ENCODE peak calls at places on chromosomes 6 and 20, in six cellular contexts. One of them, this sample, is unnamed.
A peak's percentile ranks its signal among the peaks of the same experiment; 100 is the strongest.

GRCh38 chr20:51129201-51129671 is 106.3 kb upstream of the KCNG1 start:
- DNase-seq in B cell: no peak
- DNase-seq in ascending aorta: peak; percentile 33
- DNase-seq in cardiac fibroblast: no peak
- DNase-seq in AG04449: no peak
- DNase-seq in neural crest cell: no peak
- DNase-seq in this sample: no peak

GRCh38 chr6:56661298-56661697 is 18.6 kb upstream of the DST start:
- DNase-seq in cardiac fibroblast: no peak
- DNase-seq in neural crest cell: no peak
- DNase-seq in ascending aorta: no peak
- DNase-seq in B cell: no peak
- DNase-seq in AG04449: no peak
- DNase-seq in this sample: no peak

GRCh38 chr6:15048367-15048766 is 197.5 kb upstream of the JARID2 start:
- DNase-seq in AG04449: no peak
- DNase-seq in cardiac fibroblast: no peak
- DNase-seq in neural crest cell: no peak
- DNase-seq in ascending aorta: no peak
- DNase-seq in B cell: no peak
- DNase-seq in this sample: no peak

GRCh38 chr6:151119823-151120524 is 119.8 kb upstream of the AKAP12 start:
- DNase-seq in B cell: no peak
- DNase-seq in cardiac fibroblast: no peak
- DNase-seq in ascending aorta: no peak
- DNase-seq in neural crest cell: no peak
- DNase-seq in AG04449: no peak
- DNase-seq in this sample: no peak

GRCh38 chr20:38123021-38123587 is 42.0 kb downstream of the TGM2 start:
- DNase-seq in cardiac fibroblast: peak; percentile 54
- DNase-seq in neural crest cell: no peak
- DNase-seq in B cell: no peak
- DNase-seq in AG04449: no peak
- DNase-seq in ascending aorta: peak; percentile 66
- DNase-seq in this sample: peak; percentile 53

GRCh38 chr6:9593566-9593965 is 821.3 kb downstream of the TFAP2A start:
- DNase-seq in neural crest cell: no peak
- DNase-seq in B cell: no peak
- DNase-seq in ascending aorta: no peak
- DNase-seq in cardiac fibroblast: no peak
- DNase-seq in AG04449: no peak
- DNase-seq in this sample: peak; percentile 9

GRCh38 chr6:166640342-166641043 is 13.4 kb upstream of the RPS6KA2 start:
- DNase-seq in neural crest cell: no peak
- DNase-seq in ascending aorta: no peak
- DNase-seq in cardiac fibroblast: peak; percentile 17
- DNase-seq in B cell: no peak
- DNase-seq in AG04449: no peak
- DNase-seq in this sample: no peak

GRCh38 chr6:30101423-30101938 is 11.4 kb downstream of the TRIM31 start:
- DNase-seq in AG04449: no peak
- DNase-seq in neural crest cell: no peak
- DNase-seq in ascending aorta: no peak
- DNase-seq in cardiac fibroblast: peak; percentile 7
- DNase-seq in B cell: no peak
- DNase-seq in this sample: no peak

GRCh38 chr20:34907616-34908469 is 31.4 kb downstream of the ACSS2 start:
- DNase-seq in ascending aorta: peak; percentile 79
- DNase-seq in neural crest cell: no peak
- DNase-seq in B cell: no peak
- DNase-seq in cardiac fibroblast: peak; percentile 74
- DNase-seq in AG04449: peak; percentile 60
- DNase-seq in this sample: peak; percentile 91

GRCh38 chr20:17956099-17956685 is 12.4 kb downstream of the SNX5 start:
- DNase-seq in AG04449: no peak
- DNase-seq in ascending aorta: no peak
- DNase-seq in B cell: no peak
- DNase-seq in cardiac fibroblast: no peak
- DNase-seq in neural crest cell: no peak
- DNase-seq in this sample: no peak

GRCh38 chr6:24460966-24461365 is 28.4 kb downstream of the GPLD1 start:
- DNase-seq in AG04449: no peak
- DNase-seq in neural crest cell: no peak
- DNase-seq in B cell: no peak
- DNase-seq in cardiac fibroblast: no peak
- DNase-seq in ascending aorta: no peak
- DNase-seq in this sample: no peak

DNA sequence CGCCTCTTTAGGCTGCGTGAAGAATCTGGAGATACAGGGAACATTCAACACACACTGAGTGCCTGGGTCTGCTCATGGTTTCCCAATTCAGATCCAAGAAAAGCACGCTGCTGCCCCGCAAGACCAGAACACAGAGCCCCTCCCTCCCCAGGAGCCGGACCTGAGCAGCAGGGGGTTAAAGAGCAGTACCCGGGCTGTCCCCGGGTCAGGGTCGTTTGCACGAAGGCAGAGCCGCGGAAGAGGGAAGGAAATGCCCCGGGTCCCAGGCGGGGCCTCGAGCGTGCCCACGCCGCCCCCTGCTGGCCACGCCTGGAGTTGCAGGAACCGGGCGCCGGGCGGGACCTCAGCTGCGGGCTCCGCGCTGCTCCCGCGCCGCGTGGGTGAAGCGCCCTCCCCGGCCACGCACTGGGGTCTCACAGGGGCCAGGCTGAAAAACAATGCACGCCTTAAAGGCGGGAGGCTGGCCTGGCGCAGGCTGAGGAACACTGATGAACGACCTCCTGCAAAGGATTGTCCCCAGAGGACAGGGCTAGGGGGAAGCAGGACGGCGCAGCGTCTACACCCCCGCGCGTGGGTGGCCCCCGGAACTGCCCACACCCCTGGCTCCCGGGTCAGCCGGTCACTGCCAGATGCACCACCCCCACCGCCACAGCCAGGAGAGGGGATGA is 48.9 kb downstream of the ANKRD60 start:
- DNase-seq in neural crest cell: peak; percentile 80
- DNase-seq in B cell: peak; percentile 55
- DNase-seq in AG04449: no peak
- DNase-seq in ascending aorta: peak; percentile 74
- DNase-seq in cardiac fibroblast: peak; percentile 33
- DNase-seq in this sample: no peak
- TF ChIP-seq CTCF in neural crest cell: peak; percentile 98
- TF ChIP-seq CTCF in B cell: peak; percentile 100
- TF ChIP-seq CTCF in AG04449: peak; percentile 92
- TF ChIP-seq CTCF in ascending aorta: peak; percentile 100
- TF ChIP-seq CTCF in cardiac fibroblast: peak; percentile 69
- TF ChIP-seq CTCF in this sample: peak; percentile 100

DNA sequence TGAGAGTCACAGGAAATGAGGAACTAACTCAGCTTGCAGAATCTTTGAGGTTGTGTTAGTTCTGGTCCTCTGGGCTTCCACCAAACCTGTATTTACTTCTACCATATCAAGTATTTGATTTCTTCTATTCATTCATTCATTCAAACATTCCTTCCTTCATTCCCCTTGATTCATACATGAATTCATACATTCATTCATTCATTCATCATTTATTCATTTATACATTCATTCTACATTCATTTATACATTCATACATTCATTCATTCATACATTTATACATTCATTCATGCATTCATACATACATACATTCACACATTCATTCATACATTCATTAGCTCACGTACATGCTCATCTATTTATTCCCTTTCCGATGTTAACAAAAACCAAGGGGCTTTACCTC is 120.3 kb downstream of the BMP7 start:
- DNase-seq in neural crest cell: no peak
- DNase-seq in cardiac fibroblast: no peak
- DNase-seq in B cell: no peak
- DNase-seq in AG04449: no peak
- DNase-seq in ascending aorta: no peak
- DNase-seq in this sample: no peak
- TF ChIP-seq CTCF in neural crest cell: no peak
- TF ChIP-seq CTCF in cardiac fibroblast: no peak
- TF ChIP-seq CTCF in B cell: no peak
- TF ChIP-seq CTCF in AG04449: no peak
- TF ChIP-seq CTCF in ascending aorta: no peak
- TF ChIP-seq CTCF in this sample: no peak

GRCh38 chr6:42563697-42564495 is at the start of gene UBR2:
- DNase-seq in AG04449: peak; percentile 88
- DNase-seq in ascending aorta: peak; percentile 99
- DNase-seq in B cell: peak; percentile 96
- DNase-seq in neural crest cell: peak; percentile 95
- DNase-seq in cardiac fibroblast: peak; percentile 99
- DNase-seq in this sample: peak; percentile 99
- TF ChIP-seq CTCF in AG04449: peak; percentile 11
- TF ChIP-seq CTCF in ascending aorta: no peak
- TF ChIP-seq CTCF in B cell: peak; percentile 41
- TF ChIP-seq CTCF in neural crest cell: peak; percentile 73
- TF ChIP-seq CTCF in cardiac fibroblast: peak; percentile 19
- TF ChIP-seq CTCF in this sample: peak; percentile 71

DNA sequence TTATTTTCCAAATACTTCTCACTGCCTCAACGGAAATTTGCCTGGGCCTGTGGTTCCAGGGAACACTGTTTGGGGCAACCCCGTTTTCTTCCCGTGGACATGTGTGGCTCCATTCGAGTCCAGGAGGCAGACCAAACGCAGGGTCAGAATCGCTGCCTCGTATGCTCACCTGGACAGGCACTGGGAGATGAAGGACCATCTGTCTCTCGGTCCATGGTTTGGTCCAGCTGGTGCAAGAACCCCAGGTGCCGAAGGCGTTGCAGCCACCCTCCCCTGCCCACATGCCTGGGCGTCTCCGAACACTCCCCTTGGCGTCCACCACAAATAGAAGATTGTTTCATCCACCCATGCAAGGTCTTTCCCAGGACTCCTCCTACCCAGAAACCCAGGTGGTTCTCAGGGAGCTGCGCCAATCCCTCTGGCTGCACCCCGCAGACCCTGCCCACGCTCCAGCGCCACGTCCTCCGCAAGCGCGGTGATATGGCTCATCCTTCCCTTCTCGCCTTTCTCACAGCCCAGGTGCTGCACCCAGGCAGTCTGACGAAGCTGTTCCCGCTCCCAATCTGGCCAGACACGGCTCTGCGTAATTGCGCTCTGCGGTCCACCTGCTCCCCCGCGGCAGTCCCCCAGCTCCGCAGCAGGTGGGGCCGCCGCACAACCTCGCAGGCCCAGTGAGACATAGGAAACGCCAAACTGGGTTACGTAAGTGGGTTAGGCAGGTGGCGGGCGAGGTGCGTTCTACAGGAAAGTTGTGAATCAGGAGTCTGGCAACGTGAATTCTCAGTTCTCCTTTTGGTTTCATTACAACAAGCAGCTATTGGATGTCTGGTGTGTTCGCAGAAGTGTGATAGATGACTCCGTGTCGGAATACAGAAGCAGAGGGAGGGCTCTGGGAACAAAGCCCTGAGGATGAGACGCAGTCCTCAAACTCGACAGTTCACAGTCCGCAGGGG is 146.2 kb upstream of the ECI2 start:
- DNase-seq in ascending aorta: no peak
- DNase-seq in neural crest cell: peak; percentile 9
- DNase-seq in AG04449: no peak
- DNase-seq in cardiac fibroblast: peak; percentile 55
- DNase-seq in B cell: peak; percentile 87
- DNase-seq in this sample: no peak
- TF ChIP-seq CTCF in ascending aorta: peak; percentile 39
- TF ChIP-seq CTCF in neural crest cell: no peak
- TF ChIP-seq CTCF in AG04449: peak; percentile 6
- TF ChIP-seq CTCF in cardiac fibroblast: no peak
- TF ChIP-seq CTCF in B cell: peak; percentile 68
- TF ChIP-seq CTCF in this sample: no peak

DNA sequence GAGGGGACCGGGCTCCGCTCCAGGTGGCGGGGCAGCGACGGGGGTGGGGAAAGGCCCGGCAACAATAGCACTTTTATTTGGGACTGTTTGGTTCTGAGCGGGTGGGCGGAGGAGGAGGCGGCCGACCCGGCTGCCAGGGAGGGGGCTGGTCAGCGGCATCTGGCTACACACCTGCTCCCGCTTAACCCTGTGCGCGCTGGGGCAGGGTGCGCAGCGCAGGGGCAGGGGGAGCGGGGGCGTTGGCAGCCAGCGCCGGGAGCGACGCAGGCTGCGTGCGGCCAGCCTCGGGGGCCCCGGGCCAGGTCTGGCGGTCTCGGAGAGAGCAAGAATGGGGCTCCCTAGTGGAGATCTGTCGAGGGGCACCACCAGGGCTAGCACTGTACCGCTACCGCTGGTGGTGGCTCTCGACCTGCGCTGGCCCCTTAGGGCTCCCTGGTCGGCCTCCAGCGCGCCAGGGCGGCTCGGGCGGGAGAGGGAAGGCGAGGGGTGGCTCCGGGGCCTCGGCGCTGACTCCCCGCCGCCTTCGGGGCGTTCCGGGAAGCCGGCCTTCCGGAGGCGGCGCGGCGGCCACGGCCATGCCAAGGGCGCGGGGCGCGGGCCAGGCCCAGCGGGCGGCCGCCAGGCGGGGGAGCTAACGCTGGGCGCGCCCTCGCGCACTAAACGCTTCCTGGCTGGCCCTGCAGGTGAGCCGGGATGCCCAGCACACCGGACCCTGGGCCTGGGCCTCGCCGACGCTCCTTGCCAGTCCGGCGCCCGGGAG is 92.4 kb downstream of the NCR2 start:
- DNase-seq in ascending aorta: peak; percentile 71
- DNase-seq in B cell: peak; percentile 63
- DNase-seq in AG04449: no peak
- DNase-seq in cardiac fibroblast: no peak
- DNase-seq in neural crest cell: peak; percentile 25
- DNase-seq in this sample: no peak
- TF ChIP-seq CTCF in ascending aorta: no peak
- TF ChIP-seq CTCF in B cell: no peak
- TF ChIP-seq CTCF in AG04449: no peak
- TF ChIP-seq CTCF in cardiac fibroblast: no peak
- TF ChIP-seq CTCF in neural crest cell: peak; percentile 22
- TF ChIP-seq CTCF in this sample: peak; percentile 31

DNA sequence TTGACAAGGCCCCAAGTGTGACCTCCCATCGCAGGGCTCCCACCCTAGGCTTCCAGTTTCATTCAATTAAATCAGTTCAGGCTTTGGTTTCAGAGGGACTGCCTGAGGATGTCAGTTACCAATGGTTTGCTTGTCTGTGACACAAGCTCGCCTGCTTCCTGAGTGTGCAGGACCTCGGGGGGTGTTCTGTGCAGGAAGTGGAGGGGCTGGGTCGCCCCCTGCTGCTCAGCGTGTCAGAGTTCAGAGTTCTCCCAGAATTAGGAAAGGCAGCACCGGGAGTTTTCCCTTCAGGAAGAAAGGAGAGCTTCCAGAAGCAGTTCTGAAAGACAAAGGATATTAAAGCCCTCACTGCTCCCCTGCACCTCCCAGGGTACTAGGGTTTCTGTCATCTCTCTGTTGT is 50.8 kb upstream of the TGM3 start:
- DNase-seq in AG04449: no peak
- DNase-seq in ascending aorta: no peak
- DNase-seq in neural crest cell: no peak
- DNase-seq in cardiac fibroblast: no peak
- DNase-seq in B cell: no peak
- DNase-seq in this sample: no peak
- TF ChIP-seq CTCF in AG04449: no peak
- TF ChIP-seq CTCF in ascending aorta: no peak
- TF ChIP-seq CTCF in neural crest cell: no peak
- TF ChIP-seq CTCF in cardiac fibroblast: no peak
- TF ChIP-seq CTCF in B cell: no peak
- TF ChIP-seq CTCF in this sample: peak; percentile 40

GRCh38 chr20:1825492-1825891 is 69.7 kb upstream of the SIRPA start:
- DNase-seq in neural crest cell: no peak
- DNase-seq in ascending aorta: no peak
- DNase-seq in B cell: no peak
- DNase-seq in AG04449: peak; percentile 59
- DNase-seq in cardiac fibroblast: peak; percentile 91
- DNase-seq in this sample: peak; percentile 53
- TF ChIP-seq CTCF in neural crest cell: no peak
- TF ChIP-seq CTCF in ascending aorta: no peak
- TF ChIP-seq CTCF in B cell: no peak
- TF ChIP-seq CTCF in AG04449: no peak
- TF ChIP-seq CTCF in cardiac fibroblast: no peak
- TF ChIP-seq CTCF in this sample: no peak

This sample was measured in HFFc6.